ENCODE peak calls at places on chromosomes 4 and X, in ten cellular contexts. Z, Y, K, R, O, F, E, P, U and G are unnamed samples.

GRCh38 chrX:140091276-140091886 is 126.1 kb upstream of the CXorf66 start:
- DNase-seq in Z (no peak), Y (peak), K (no peak), R (peak), O (no peak), F (peak), E (no peak), P (peak), U (no peak), G (peak)

GRCh38 chr4:180665994-180666818 is 1577.0 kb upstream of the TENM3 start:
- DNase-seq in Z (peak), Y (peak), K (peak), R (peak), O (no peak), F (peak), E (peak), P (peak), U (no peak), G (no peak)

GRCh38 chr4:168028568-168028967 is 63.8 kb upstream of the ANXA10 start:
- DNase-seq in Z (peak), Y (no peak), K (peak), R (no peak), O (no peak), F (no peak), E (peak), P (no peak), U (no peak), G (no peak)

GRCh38 chr4:7513731-7514130 is 79.0 kb upstream of the PSAPL1 start:
- DNase-seq in Z (peak), Y (no peak), K (no peak), R (no peak), O (peak), F (no peak), E (peak), P (no peak), U (no peak), G (no peak)

GRCh38 chrX:110015027-110015426 is 12.1 kb downstream of the TMEM164 start:
- DNase-seq in Z (no peak), Y (no peak), K (no peak), R (no peak), O (no peak), F (no peak), E (no peak), P (no peak), U (no peak), G (no peak)

GRCh38 chrX:110050885-110051284 is 48.0 kb downstream of the TMEM164 start:
- DNase-seq in Z (no peak), Y (no peak), K (no peak), R (no peak), O (no peak), F (no peak), E (no peak), P (no peak), U (no peak), G (no peak)

GRCh38 chr4:24473309-24473721 is 111.0 kb downstream of the DHX15 start:
- DNase-seq in Z (no peak), Y (peak), K (no peak), R (peak), O (no peak), F (no peak), E (peak), P (peak), U (no peak), G (no peak)

GRCh38 chrX:14899607-14900006 is 26.4 kb downstream of the MOSPD2 start:
- DNase-seq in Z (peak), Y (no peak), K (peak), R (no peak), O (no peak), F (no peak), E (peak), P (no peak), U (no peak), G (no peak)

GRCh38 chr4:149755969-149756368 is 59.7 kb downstream of the IQCM start:
- DNase-seq in Z (no peak), Y (no peak), K (no peak), R (no peak), O (no peak), F (no peak), E (no peak), P (no peak), U (no peak), G (no peak)

GRCh38 chr4:7194251-7195137 is 2.2 kb downstream of the SORCS2 start:
- DNase-seq in Z (no peak), Y (no peak), K (no peak), R (no peak), O (no peak), F (no peak), E (peak), P (peak), U (no peak), G (no peak)

GRCh38 chr4:1206299-1207156 is 34.1 kb upstream of the SPON2 start:
- DNase-seq in Z (no peak), Y (no peak), K (no peak), R (no peak), O (no peak), F (peak), E (no peak), P (peak), U (no peak), G (peak)

GRCh38 chr4:119684463-119684862 is 55.9 kb upstream of the PDE5A start:
- DNase-seq in Z (no peak), Y (no peak), K (no peak), R (no peak), O (no peak), F (no peak), E (no peak), P (no peak), U (no peak), G (no peak)

GRCh38 chrX:15653961-15654360 is 10.6 kb downstream of the CLTRN start:
- DNase-seq in Z (no peak), Y (no peak), K (no peak), R (no peak), O (no peak), F (no peak), E (no peak), P (no peak), U (no peak), G (no peak)

GRCh38 chr4:156169011-156169410 is 215.3 kb upstream of the CTSO start:
- DNase-seq in Z (peak), Y (no peak), K (peak), R (peak), O (peak), F (peak), E (peak), P (no peak), U (no peak), G (no peak)

GRCh38 chrX:41449615-41450014 is 2.5 kb downstream of the NYX start:
- DNase-seq in Z (peak), Y (no peak), K (no peak), R (no peak), O (no peak), F (no peak), E (peak), P (no peak), U (no peak), G (peak)

DNA sequence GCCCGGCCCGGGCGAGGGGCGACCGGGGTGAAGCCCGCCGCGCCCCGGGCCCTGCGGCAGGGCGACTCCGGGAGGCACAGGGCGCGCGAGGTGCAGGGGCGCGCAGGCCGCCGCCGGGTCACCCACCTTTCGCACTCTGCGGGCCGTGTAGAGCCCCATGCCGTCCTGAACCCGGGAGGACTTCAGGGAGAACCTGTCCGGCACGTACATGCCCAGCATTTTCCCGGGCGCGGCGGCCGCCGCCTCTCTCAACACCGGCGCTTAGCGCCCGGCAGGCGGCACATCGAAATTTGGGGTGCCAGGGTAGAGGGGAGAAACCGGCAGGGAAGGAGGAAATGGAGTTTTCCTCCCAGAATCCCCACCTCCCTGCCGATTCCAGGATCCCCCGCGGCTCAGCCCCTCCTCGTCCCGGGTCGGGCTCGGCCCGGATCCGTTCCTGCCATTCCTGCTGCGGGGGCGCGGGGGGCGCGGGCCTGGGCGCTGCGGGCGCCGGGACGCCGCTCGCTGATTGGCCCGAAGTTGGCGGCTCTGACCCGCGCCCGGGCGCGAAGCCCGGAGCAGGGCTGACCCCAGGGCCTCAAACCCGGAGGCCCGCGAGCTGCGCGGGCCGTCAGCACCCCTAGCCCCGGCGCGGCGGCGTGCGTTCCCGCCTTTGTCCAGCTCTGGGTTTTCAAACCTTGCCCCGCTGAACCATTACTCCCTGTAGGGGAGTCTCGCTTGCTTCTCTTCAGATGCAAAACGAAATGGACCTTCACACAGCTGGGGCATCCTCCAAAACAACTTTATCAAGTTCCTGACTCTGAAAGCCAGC is at the start of gene PRDM5:
- DNase-seq in Z (peak), Y (peak), K (no peak), R (peak), O (no peak), F (peak), E (peak), P (peak), U (no peak), G (no peak)
- TF ChIP-seq CTCF in Z (peak), Y (peak), K (no peak), R (no peak), O (peak), F (no peak), E (no peak), P (no peak), U (no peak), G (no peak)

DNA sequence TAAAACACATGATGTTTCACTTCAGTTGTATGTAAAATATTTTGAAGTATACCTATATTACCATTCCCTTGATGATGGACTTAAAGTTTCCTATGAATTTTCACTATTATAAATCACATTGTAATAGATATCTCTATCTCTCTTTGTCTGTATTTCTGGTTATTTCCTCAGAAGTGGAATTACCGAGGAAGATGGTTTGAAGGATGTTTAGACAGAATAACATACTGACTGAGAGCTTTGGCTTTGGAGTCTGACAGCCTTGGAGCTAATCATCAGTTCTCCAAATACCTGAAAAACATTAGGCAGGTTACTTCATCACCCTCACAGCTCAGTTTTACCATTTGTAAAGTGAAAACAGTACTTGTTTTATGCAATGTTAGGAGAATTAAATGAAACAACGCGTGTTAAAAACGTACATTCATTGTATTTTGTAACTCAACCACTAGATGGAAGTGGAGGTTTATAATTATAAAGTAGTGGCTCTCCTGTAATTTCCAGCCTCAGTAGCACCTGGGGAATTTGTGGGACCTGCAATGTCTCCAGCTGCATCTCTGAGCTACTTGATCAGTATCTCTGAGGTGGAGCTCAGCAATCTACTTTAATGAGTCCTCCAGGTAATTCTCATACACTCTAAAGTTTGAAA is 14.3 kb downstream of the JCHAIN start:
- DNase-seq in Z (peak), Y (no peak), K (peak), R (peak), O (no peak), F (no peak), E (peak), P (no peak), U (no peak), G (no peak)
- TF ChIP-seq CTCF in Z (peak), Y (peak), K (peak), R (peak), O (peak), F (peak), E (peak), P (peak), U (peak), G (peak)

GRCh38 chrX:153505361-153505760 is 10.6 kb downstream of the BGN start:
- DNase-seq in Z (no peak), Y (no peak), K (no peak), R (no peak), O (no peak), F (no peak), E (no peak), P (no peak), U (no peak), G (no peak)
- TF ChIP-seq CTCF in Z (no peak), Y (no peak), K (no peak), R (no peak), O (no peak), F (no peak), E (no peak), P (no peak), U (no peak), G (no peak)

DNA sequence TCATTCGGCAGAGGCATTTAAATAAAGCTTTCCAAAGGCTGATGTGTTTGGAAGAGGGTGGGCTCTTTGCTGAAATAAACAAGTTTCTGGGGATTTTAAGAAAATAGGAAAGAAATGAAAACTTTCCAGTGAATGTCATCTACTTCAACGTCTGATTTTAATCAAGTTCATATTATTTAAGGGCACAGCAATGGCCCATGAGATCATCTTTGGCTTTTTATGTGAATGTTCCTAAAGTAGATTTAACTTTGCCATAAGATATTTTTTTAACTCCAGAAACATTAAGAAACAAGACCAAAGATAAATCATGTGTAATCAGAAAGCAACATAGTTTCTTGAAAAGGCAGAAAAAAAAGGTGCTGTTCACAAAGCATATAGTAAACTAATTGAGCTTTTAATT is 69.9 kb upstream of the TTC29 start:
- DNase-seq in Z (no peak), Y (no peak), K (no peak), R (no peak), O (no peak), F (no peak), E (no peak), P (no peak), U (no peak), G (no peak)
- TF ChIP-seq CTCF in Z (no peak), Y (no peak), K (no peak), R (no peak), O (no peak), F (no peak), E (no peak), P (no peak), U (no peak), G (no peak)

DNA sequence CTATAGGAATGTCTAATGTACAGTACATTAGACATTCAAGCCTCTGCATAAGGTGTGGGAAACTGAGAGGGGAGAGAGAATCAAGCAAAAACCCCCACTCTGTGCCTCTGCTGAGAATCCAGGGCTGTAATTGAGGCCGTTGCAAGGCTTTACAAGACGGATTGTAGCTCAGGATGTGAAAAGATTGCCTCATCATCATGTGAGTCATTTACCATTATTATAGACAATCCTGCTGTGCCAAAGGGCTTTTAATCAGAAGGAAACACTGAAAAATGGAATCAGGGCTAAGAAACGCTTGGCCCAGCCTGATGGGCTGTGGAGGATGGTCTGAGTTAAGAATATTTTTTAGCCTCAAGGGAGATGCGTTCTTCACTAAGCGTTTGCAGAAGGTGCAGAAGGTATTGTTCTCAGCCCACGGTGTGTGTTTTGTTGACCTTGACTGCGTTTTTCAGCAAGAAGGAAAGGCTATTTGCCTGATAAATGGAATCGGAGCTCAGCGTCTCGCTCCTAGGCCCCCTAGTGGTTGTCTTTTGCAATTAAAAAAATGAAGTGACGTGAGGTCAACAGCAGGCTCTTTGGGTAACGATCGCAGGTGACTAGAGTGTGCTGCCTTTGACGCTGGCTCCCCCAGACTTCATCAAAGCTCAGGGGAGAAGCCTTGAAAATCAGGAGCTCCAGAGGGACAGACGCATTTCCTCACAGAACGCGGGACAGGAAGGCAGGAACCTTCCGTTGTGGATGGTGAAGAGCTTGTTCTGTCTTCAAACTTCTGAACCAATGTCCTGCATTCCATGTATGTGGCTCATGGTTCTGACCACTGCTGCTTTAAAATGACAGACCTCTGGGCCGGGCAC is 18.1 kb upstream of the CHRNA9 start:
- DNase-seq in Z (peak), Y (peak), K (peak), R (peak), O (peak), F (peak), E (peak), P (peak), U (peak), G (peak)
- TF ChIP-seq CTCF in Z (peak), Y (peak), K (peak), R (peak), O (peak), F (peak), E (peak), P (peak), U (peak), G (peak)

GRCh38 chr4:189096717-189097116 is 844.0 kb upstream of the FRG1 start:
- DNase-seq in Z (no peak), Y (no peak), K (no peak), R (peak), O (no peak), F (peak), E (no peak), P (no peak), U (no peak), G (no peak)
- TF ChIP-seq CTCF in Z (peak), Y (no peak), K (peak), R (peak), O (no peak), F (peak), E (peak), P (no peak), U (no peak), G (no peak)

DNA sequence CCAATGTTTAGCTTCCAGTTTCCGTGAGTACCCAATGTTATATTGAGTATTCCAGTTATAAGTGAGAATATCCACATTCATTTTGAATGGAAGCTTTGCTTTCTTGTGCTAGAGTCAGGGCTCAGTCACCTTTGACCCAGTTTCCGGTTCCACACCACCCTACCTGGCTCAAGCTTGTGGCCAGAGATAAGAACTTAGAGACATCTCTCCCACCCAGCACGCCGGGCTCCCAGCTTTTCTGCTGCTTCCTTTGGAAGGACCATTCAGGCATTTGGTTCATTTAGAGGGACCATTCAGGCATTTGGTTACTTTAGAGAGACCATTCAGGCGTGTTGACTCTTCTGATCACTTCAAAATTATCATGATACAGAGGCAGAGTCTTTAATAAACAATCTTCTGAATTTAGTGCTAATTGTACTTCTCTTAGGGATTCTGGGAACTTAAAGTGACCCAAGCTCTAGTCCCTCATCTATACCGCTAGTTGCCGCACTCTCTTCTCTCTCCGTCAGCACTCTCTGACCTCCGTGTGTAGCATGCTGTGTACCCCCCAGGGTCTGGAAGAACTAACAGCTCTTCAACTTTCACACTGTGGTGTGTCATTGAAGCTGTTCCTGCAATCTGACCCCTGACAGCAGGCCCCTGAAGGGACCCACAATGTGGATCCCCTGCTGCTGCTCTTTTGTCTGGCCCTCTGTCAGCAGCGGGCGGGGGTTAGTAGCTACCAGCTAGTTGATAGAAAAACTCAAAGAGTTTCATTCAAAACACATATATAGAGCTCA is 943.1 kb downstream of the ARAP2 start:
- DNase-seq in Z (no peak), Y (no peak), K (no peak), R (peak), O (no peak), F (peak), E (no peak), P (no peak), U (no peak), G (no peak)
- TF ChIP-seq CTCF in Z (no peak), Y (no peak), K (no peak), R (no peak), O (no peak), F (no peak), E (no peak), P (no peak), U (no peak), G (no peak)

DNA sequence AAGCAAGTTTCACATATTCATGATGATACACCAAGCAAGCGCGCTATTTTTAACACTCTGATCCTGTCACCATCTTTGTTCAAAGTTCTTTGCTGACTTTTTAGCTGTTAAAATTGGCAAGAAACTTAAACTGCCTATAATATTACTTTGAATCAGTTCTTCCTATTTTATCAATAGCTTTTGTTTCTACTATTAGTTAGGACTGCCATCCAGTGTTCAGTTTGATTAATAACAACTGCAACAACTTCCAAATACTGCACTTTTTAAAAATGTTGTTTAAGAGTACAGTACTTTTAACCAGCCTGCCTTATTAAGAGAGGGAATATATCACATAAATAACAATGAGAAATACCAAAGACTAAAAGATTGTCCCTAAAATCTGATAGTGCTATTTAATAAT is 614.3 kb downstream of the FAM133A start:
- DNase-seq in Z (no peak), Y (no peak), K (no peak), R (peak), O (no peak), F (no peak), E (peak), P (no peak), U (no peak), G (no peak)
- TF ChIP-seq CTCF in Z (no peak), Y (no peak), K (no peak), R (peak), O (no peak), F (no peak), E (peak), P (no peak), U (no peak), G (no peak)